ENCODE peak calls at places on chromosomes 13 and 19, in six cellular contexts. One of them, this sample, is unnamed.
A peak's percentile ranks its signal among the peaks of the same experiment; 100 is the strongest.

GRCh38 chr19:12163841-12164240 is 945 bp downstream of the ZNF136 start:
- DNase-seq in heart right ventricle: no peak
- DNase-seq in A549: no peak
- DNase-seq in right cardiac atrium: no peak
- DNase-seq in upper lobe of right lung: no peak
- DNase-seq in mammary epithelial cell: peak; percentile 17
- DNase-seq in this sample: no peak

GRCh38 chr13:48456546-48456945 is 43.6 kb upstream of the LPAR6 start:
- DNase-seq in heart right ventricle: no peak
- DNase-seq in A549: no peak
- DNase-seq in right cardiac atrium: no peak
- DNase-seq in upper lobe of right lung: peak; percentile 51
- DNase-seq in mammary epithelial cell: no peak
- DNase-seq in this sample: no peak

GRCh38 chr13:44679602-44680001 is 103.5 kb upstream of the TSC22D1 start:
- DNase-seq in heart right ventricle: no peak
- DNase-seq in A549: no peak
- DNase-seq in right cardiac atrium: no peak
- DNase-seq in upper lobe of right lung: no peak
- DNase-seq in mammary epithelial cell: no peak
- DNase-seq in this sample: no peak

GRCh38 chr13:42114912-42115311 is 66.5 kb downstream of the DGKH start:
- DNase-seq in heart right ventricle: no peak
- DNase-seq in A549: no peak
- DNase-seq in right cardiac atrium: no peak
- DNase-seq in upper lobe of right lung: no peak
- DNase-seq in mammary epithelial cell: no peak
- DNase-seq in this sample: no peak

GRCh38 chr13:71278512-71278911 is 588.5 kb downstream of the DACH1 start:
- DNase-seq in heart right ventricle: no peak
- DNase-seq in A549: no peak
- DNase-seq in right cardiac atrium: no peak
- DNase-seq in upper lobe of right lung: no peak
- DNase-seq in mammary epithelial cell: no peak
- DNase-seq in this sample: no peak

GRCh38 chr19:18741566-18742121 is 49.5 kb downstream of the COMP start:
- DNase-seq in heart right ventricle: no peak
- DNase-seq in A549: no peak
- DNase-seq in right cardiac atrium: peak; percentile 74
- DNase-seq in upper lobe of right lung: peak; percentile 94
- DNase-seq in mammary epithelial cell: no peak
- DNase-seq in this sample: no peak

GRCh38 chr19:11195681-11196080 is 1.7 kb downstream of the KANK2 start:
- DNase-seq in heart right ventricle: no peak
- DNase-seq in A549: no peak
- DNase-seq in right cardiac atrium: no peak
- DNase-seq in upper lobe of right lung: no peak
- DNase-seq in mammary epithelial cell: no peak
- DNase-seq in this sample: no peak

GRCh38 chr13:26270707-26271106 is 16.8 kb downstream of the CDK8 start:
- DNase-seq in heart right ventricle: no peak
- DNase-seq in A549: no peak
- DNase-seq in right cardiac atrium: no peak
- DNase-seq in upper lobe of right lung: no peak
- DNase-seq in mammary epithelial cell: no peak
- DNase-seq in this sample: no peak

GRCh38 chr19:8355631-8356402 is 8.1 kb upstream of the ANGPTL4 start:
- DNase-seq in heart right ventricle: no peak
- DNase-seq in A549: peak; percentile 91
- DNase-seq in right cardiac atrium: peak; percentile 64
- DNase-seq in upper lobe of right lung: peak; percentile 72
- DNase-seq in mammary epithelial cell: peak; percentile 98
- DNase-seq in this sample: peak; percentile 83

GRCh38 chr13:110610955-110611595 is 4.3 kb upstream of the NAXD start:
- DNase-seq in heart right ventricle: no peak
- DNase-seq in A549: no peak
- DNase-seq in right cardiac atrium: no peak
- DNase-seq in upper lobe of right lung: no peak
- DNase-seq in mammary epithelial cell: no peak
- DNase-seq in this sample: no peak

GRCh38 chr19:55638864-55639359 is 1.9 kb upstream of the ZNF580 start:
- DNase-seq in heart right ventricle: peak; percentile 29
- DNase-seq in A549: peak; percentile 87
- DNase-seq in right cardiac atrium: peak; percentile 45
- DNase-seq in upper lobe of right lung: peak; percentile 70
- DNase-seq in mammary epithelial cell: no peak
- DNase-seq in this sample: no peak

GRCh38 chr19:48006762-48007161 is 12.3 kb downstream of the ELSPBP1 start:
- DNase-seq in heart right ventricle: no peak
- DNase-seq in A549: peak; percentile 74
- DNase-seq in right cardiac atrium: no peak
- DNase-seq in upper lobe of right lung: no peak
- DNase-seq in mammary epithelial cell: no peak
- DNase-seq in this sample: no peak

GRCh38 chr13:51970251-51970793 is 40.9 kb downstream of the ATP7B start:
- DNase-seq in heart right ventricle: no peak
- DNase-seq in A549: no peak
- DNase-seq in right cardiac atrium: no peak
- DNase-seq in upper lobe of right lung: no peak
- DNase-seq in mammary epithelial cell: no peak
- DNase-seq in this sample: no peak

GRCh38 chr19:51246153-51246552 is 4.7 kb upstream of the SIGLECL1 start:
- DNase-seq in heart right ventricle: no peak
- DNase-seq in A549: no peak
- DNase-seq in right cardiac atrium: no peak
- DNase-seq in upper lobe of right lung: no peak
- DNase-seq in mammary epithelial cell: peak; percentile 5
- DNase-seq in this sample: no peak

GRCh38 chr19:16849168-16849567 is 20.0 kb downstream of the SIN3B start:
- DNase-seq in heart right ventricle: no peak
- DNase-seq in A549: peak; percentile 58
- DNase-seq in right cardiac atrium: no peak
- DNase-seq in upper lobe of right lung: no peak
- DNase-seq in mammary epithelial cell: no peak
- DNase-seq in this sample: no peak

GRCh38 chr19:9818175-9818733 is 625 bp downstream of the FBXL12 start:
- DNase-seq in heart right ventricle: no peak
- DNase-seq in A549: no peak
- DNase-seq in right cardiac atrium: no peak
- DNase-seq in upper lobe of right lung: no peak
- DNase-seq in mammary epithelial cell: no peak
- DNase-seq in this sample: no peak

GRCh38 chr19:9823816-9824215 is 3.9 kb upstream of the UBL5 start:
- DNase-seq in heart right ventricle: no peak
- DNase-seq in A549: no peak
- DNase-seq in right cardiac atrium: no peak
- DNase-seq in upper lobe of right lung: no peak
- DNase-seq in mammary epithelial cell: no peak
- DNase-seq in this sample: no peak

GRCh38 chr19:9819590-9819898 is 665 bp upstream of the FBXL12 start:
- DNase-seq in heart right ventricle: no peak
- DNase-seq in A549: no peak
- DNase-seq in right cardiac atrium: no peak
- DNase-seq in upper lobe of right lung: no peak
- DNase-seq in mammary epithelial cell: no peak
- DNase-seq in this sample: no peak

DNA sequence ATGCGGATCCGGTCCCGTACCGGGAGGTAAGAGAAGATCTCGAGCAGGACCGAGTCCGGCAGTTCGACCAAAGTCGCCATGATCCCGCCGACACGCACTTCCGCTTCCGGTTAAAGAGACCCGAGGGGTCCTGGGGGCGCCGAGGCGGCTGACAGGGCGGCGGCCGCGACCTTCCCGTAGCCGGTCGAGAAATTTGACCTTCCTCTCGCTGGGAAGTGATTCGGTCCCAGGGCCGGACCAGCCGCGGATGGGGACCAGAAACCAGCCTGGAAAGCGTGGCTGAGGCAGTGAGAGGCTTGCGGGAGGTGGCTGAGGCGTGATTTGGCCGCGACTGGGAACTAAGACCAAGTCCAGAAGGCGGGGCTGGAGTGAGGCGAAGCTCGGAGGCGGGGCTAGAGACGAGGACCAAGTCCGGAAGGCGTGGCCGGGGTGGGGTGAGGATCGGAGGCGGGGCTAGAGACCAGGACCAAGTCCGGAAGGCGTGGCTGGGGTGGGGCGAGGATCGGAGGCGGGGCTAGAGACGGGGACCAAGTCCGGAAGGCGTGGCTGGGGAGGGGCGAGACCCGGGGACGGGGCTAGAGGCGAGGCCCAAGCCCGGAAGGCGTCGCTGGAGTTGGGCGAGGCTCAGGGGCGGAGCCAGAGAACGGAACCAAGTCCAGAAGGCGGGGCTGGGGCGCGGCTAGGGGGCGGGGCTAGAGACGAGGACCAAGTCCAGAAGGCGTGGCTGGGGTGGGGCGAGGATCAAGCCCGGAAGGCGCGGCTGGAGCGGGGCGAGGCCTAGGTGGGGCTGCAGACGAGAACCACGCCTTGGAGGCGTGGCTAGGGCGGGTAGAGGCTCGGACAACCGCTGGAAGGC is at the start of gene FBXL12:
- DNase-seq in heart right ventricle: peak; percentile 100
- DNase-seq in A549: peak; percentile 99
- DNase-seq in right cardiac atrium: peak; percentile 100
- DNase-seq in upper lobe of right lung: peak; percentile 100
- DNase-seq in mammary epithelial cell: peak; percentile 99
- DNase-seq in this sample: peak; percentile 100
- H3K4me3 ChIP-seq in heart right ventricle: peak within 1 kb of the TSS; percentile 92
- H3K4me3 ChIP-seq in A549: peak within 1 kb of the TSS; percentile 80
- H3K4me3 ChIP-seq in right cardiac atrium: peak within 1 kb of the TSS; percentile 51
- H3K4me3 ChIP-seq in upper lobe of right lung: peak within 1 kb of the TSS; percentile 96
- H3K4me3 ChIP-seq in mammary epithelial cell: peak within 1 kb of the TSS; percentile 83
- H3K4me3 ChIP-seq in this sample: peak within 1 kb of the TSS; percentile 88

GRCh38 chr13:75417647-75418046 is 64.3 kb downstream of the TBC1D4 start:
- DNase-seq in heart right ventricle: no peak
- DNase-seq in A549: no peak
- DNase-seq in right cardiac atrium: no peak
- DNase-seq in upper lobe of right lung: no peak
- DNase-seq in mammary epithelial cell: peak; percentile 84
- DNase-seq in this sample: no peak
- H3K27ac ChIP-seq in heart right ventricle: peak overlapping the region; percentile 77
- H3K27ac ChIP-seq in A549: no peak overlapping the region
- H3K27ac ChIP-seq in right cardiac atrium: peak overlapping the region; percentile 62
- H3K27ac ChIP-seq in upper lobe of right lung: no peak overlapping the region
- H3K27ac ChIP-seq in mammary epithelial cell: peak overlapping the region; percentile 25
- H3K27ac ChIP-seq in this sample: no peak overlapping the region

GRCh38 chr13:112055417-112056206 is 11.3 kb upstream of the SOX1 start:
- DNase-seq in heart right ventricle: no peak
- DNase-seq in A549: no peak
- DNase-seq in right cardiac atrium: no peak
- DNase-seq in upper lobe of right lung: no peak
- DNase-seq in mammary epithelial cell: no peak
- DNase-seq in this sample: no peak

GRCh38 chr13:112057434-112057735 is 9.6 kb upstream of the SOX1 start:
- DNase-seq in heart right ventricle: no peak
- DNase-seq in A549: no peak
- DNase-seq in right cardiac atrium: no peak
- DNase-seq in upper lobe of right lung: no peak
- DNase-seq in mammary epithelial cell: no peak
- DNase-seq in this sample: no peak

GRCh38 chr13:112056739-112057433 is 10.1 kb upstream of the SOX1 start:
- DNase-seq in heart right ventricle: no peak
- DNase-seq in A549: no peak
- DNase-seq in right cardiac atrium: no peak
- DNase-seq in upper lobe of right lung: no peak
- DNase-seq in mammary epithelial cell: no peak
- DNase-seq in this sample: no peak

GRCh38 chr13:112055032-112055416 is 11.9 kb upstream of the SOX1 start:
- DNase-seq in heart right ventricle: no peak
- DNase-seq in A549: no peak
- DNase-seq in right cardiac atrium: no peak
- DNase-seq in upper lobe of right lung: no peak
- DNase-seq in mammary epithelial cell: no peak
- DNase-seq in this sample: no peak

DNA sequence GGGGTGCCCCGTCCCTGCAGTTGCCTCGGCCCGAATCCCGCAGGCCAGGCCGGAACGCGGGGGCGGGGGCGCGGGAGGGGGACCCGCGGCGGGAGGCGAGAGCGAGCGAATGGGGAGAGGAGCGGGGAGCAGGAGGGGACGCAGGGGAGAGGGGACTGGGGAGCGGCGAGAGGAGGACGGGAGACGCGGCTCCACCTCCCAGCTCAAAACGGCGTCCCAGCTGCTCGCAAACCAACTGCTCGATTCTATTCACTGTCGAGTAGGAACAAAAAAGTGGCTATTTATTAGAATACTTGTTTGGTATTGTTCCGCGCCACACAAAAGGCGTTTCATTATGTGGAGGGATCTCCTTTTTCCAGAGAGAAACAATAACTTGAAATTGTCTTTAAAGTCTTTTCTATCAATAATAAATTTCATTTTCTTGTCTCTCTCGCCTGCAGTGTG is 10.6 kb upstream of the SOX1 start:
- DNase-seq in heart right ventricle: no peak
- DNase-seq in A549: no peak
- DNase-seq in right cardiac atrium: no peak
- DNase-seq in upper lobe of right lung: no peak
- DNase-seq in mammary epithelial cell: no peak
- DNase-seq in this sample: no peak
- H3K4me3 ChIP-seq in heart right ventricle: no peak overlapping the region
- H3K4me3 ChIP-seq in A549: no peak overlapping the region
- H3K4me3 ChIP-seq in right cardiac atrium: no peak overlapping the region
- H3K4me3 ChIP-seq in upper lobe of right lung: no peak overlapping the region
- H3K4me3 ChIP-seq in mammary epithelial cell: no peak overlapping the region
- H3K4me3 ChIP-seq in this sample: no peak overlapping the region

GRCh38 chr19:1275976-1276619 is 768 bp downstream of the FAM174C start:
- DNase-seq in heart right ventricle: no peak
- DNase-seq in A549: no peak
- DNase-seq in right cardiac atrium: no peak
- DNase-seq in upper lobe of right lung: no peak
- DNase-seq in mammary epithelial cell: no peak
- DNase-seq in this sample: no peak

GRCh38 chr19:1278074-1278473 is 2.7 kb downstream of the FAM174C start:
- DNase-seq in heart right ventricle: no peak
- DNase-seq in A549: no peak
- DNase-seq in right cardiac atrium: no peak
- DNase-seq in upper lobe of right lung: no peak
- DNase-seq in mammary epithelial cell: no peak
- DNase-seq in this sample: no peak

GRCh38 chr19:1277061-1277460 is 1.7 kb downstream of the FAM174C start:
- DNase-seq in heart right ventricle: peak; percentile 18
- DNase-seq in A549: no peak
- DNase-seq in right cardiac atrium: no peak
- DNase-seq in upper lobe of right lung: no peak
- DNase-seq in mammary epithelial cell: no peak
- DNase-seq in this sample: no peak

GRCh38 chr19:1275260-1275975 is at the start of gene FAM174C:
- DNase-seq in heart right ventricle: peak; percentile 95
- DNase-seq in A549: peak; percentile 97
- DNase-seq in right cardiac atrium: peak; percentile 97
- DNase-seq in upper lobe of right lung: peak; percentile 98
- DNase-seq in mammary epithelial cell: peak; percentile 96
- DNase-seq in this sample: peak; percentile 98

DNA sequence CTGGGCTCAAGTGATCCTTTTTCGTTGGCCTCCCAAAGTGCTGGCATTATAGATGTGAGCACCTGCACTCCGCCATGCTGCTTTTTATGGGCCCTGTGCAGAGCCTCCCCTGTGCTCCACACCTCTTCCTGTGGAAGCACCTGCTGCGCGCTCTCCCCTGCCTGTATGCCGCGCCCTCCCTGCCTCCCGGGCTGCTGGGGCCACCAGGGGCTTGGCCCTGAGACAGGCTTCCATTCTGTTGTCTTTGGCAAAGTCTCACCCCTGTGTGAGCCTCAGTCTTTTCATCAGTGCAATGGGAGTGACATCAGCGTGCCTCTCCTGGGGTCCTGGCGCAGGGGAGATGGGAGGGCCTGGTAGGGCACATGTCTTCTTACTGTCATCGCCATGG is 1.3 kb downstream of the FAM174C start:
- DNase-seq in heart right ventricle: no peak
- DNase-seq in A549: no peak
- DNase-seq in right cardiac atrium: no peak
- DNase-seq in upper lobe of right lung: no peak
- DNase-seq in mammary epithelial cell: no peak
- DNase-seq in this sample: no peak
- H3K27ac ChIP-seq in heart right ventricle: peak overlapping the region; percentile 94
- H3K27ac ChIP-seq in A549: peak overlapping the region; percentile 100
- H3K27ac ChIP-seq in right cardiac atrium: no peak overlapping the region
- H3K27ac ChIP-seq in upper lobe of right lung: no peak overlapping the region
- H3K27ac ChIP-seq in mammary epithelial cell: peak overlapping the region; percentile 68
- H3K27ac ChIP-seq in this sample: peak overlapping the region; percentile 94